ENCODE peak calls at places on chromosomes 13 and 19, in four cellular contexts. A, K, C and J are unnamed samples.

GRCh38 chr19:18193388-18194207 is 580 bp downstream of the MPV17L2 start:
- DNase-seq in A (peak; percentile 29), C (no peak), K (peak; percentile 45), J (no peak)

GRCh38 chr13:44906758-44907157 is 82.5 kb downstream of the NUFIP1 start:
- DNase-seq in A (no peak), K (no peak), C (no peak), J (no peak)

GRCh38 chr19:3466630-3467029 is 13.7 kb downstream of the SMIM24 start:
- DNase-seq in K (no peak), A (no peak), C (no peak), J (no peak)

GRCh38 chr19:18636183-18636968 is 452 bp upstream of the KLHL26 start:
- DNase-seq in A (peak; percentile 98), C (peak; percentile 97), K (peak; percentile 98), J (peak; percentile 100)

GRCh38 chr13:101552797-101553196 is 100.3 kb downstream of the ITGBL1 start:
- DNase-seq in A (no peak), K (no peak), C (peak; percentile 25), J (no peak)

GRCh38 chr19:14405758-14406644 is 13.1 kb downstream of the DDX39A start:
- DNase-seq in K (peak; percentile 99), C (peak; percentile 63), A (peak; percentile 99), J (peak; percentile 99)

GRCh38 chr19:35569281-35569781 is 5.9 kb upstream of the ATP4A start:
- DNase-seq in C (no peak), A (no peak), K (no peak), J (no peak)

GRCh38 chr19:1267441-1268391 is 1.4 kb upstream of the CIRBP start:
- DNase-seq in A (no peak), K (peak; percentile 58), C (no peak), J (no peak)

GRCh38 chr19:33125929-33126388 is 6.0 kb upstream of the WDR88 start:
- DNase-seq in C (peak; percentile 33), K (peak; percentile 72), A (peak; percentile 55), J (peak; percentile 53)

GRCh38 chr19:8498295-8498694 is 4.1 kb downstream of the PRAM1 start:
- DNase-seq in K (no peak), A (no peak), C (no peak), J (no peak)

GRCh38 chr19:1766800-1767352 is 13.6 kb downstream of the ONECUT3 start:
- DNase-seq in C (no peak), K (no peak), A (no peak), J (no peak)

GRCh38 chr13:29888306-29888705 is 37.9 kb upstream of the UBL3 start:
- DNase-seq in A (no peak), K (no peak), C (peak; percentile 25), J (no peak)

DNA sequence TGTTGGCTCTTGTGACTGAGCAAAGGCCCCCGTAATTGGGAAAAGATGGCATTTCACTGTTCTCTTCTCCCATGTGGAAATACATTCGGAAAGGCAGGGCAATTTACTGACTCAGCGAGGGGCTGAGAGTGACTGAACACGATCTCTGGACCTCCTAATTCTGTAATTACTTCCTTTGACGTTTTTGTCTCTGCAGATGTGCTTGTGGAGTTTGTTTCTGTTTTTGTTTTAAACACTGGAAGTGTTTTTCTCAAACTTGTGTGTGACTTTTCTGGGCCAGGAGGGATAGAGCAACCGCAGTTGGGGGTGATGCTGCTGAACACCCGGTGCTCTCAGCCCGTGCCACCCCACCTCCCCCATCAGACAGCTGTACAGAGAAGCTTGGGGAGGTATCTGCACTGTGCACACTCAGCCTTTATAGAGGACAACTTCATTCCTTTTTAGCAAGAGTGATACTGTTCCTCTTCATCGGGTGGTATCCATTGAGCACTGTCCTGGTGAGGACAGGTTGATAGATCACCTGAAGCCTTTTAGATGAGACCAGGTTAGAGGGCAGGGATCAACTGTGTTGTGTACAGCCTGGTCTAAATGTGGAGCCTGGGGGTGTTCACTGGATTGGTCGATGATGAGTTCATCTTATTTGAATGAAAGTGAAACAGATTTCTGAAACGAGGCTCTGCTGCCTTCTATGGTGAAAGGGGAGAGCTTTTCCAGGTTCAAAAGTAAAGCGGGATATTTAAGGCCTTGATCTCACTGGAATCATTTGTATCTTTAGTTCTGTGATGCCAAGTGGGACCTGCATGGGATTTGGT is 117.4 kb downstream of the ESD start:
- DNase-seq in K (peak; percentile 39), C (no peak), A (no peak), J (no peak)
- TF ChIP-seq CTCF in K (no peak), C (no peak), A (no peak), J (no peak)

DNA sequence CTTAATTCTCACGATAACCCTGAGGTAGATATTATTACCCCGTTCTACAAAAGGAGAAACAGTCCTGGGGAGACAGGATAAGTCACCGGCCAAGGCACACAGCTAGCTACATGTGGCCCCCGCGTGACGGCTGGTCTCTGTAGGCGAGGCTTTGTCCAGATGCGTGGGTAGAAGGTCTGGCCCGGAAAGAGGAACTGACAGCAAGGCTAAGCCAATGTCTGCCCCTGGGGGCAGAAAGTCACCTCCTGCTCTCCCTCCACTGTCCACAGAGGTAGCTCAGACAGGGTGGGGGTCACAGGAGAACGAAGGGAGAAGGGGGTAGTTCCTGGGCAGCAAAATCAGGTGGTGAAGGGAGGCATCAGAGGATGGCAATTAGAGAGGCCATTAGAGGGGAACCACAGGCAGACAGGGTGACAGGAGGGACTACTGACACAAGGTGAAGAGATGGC is 1.8 kb downstream of the APOC4 start:
- DNase-seq in C (peak; percentile 14), A (no peak), K (no peak), J (no peak)
- TF ChIP-seq CTCF in C (no peak), A (no peak), K (no peak), J (no peak)

DNA sequence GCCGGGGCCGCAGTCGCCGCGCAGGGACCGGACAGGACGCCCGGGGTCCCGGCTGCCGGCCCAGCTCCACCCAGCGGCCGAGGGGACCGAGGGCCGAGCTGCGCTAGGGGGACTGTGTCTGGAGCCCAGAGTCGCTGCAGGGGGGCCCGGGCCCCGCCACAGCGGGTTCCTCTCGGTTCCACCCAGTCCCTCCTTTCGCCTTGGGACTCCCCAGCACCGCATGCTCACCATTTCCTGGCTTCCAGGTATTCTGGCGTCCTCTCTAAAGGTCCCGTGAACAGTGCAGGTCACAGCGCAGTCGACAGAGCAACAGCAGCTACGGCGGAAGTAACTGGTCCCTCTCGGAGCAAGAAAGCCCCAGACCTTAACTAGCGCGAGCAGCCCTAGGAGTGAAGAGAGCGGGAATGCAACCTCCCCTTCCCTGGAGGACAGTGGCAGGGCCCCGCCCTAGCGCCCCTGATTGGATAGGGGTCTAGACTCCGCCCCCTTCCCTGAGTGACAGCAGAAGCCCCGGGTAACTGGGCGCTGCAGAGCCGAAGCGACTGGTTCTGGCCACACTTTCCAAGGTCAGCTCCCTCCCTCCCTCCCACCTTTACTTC is at the start of gene ZNF878:
- DNase-seq in K (peak; percentile 99), C (peak; percentile 76), A (no peak), J (peak; percentile 94)
- TF ChIP-seq CTCF in K (peak; percentile 40), C (no peak), A (no peak), J (no peak)

GRCh38 chr13:66994097-66994496 is 236.0 kb downstream of the PCDH9 start:
- DNase-seq in C (peak; percentile 66), K (peak; percentile 92), A (peak; percentile 85), J (peak; percentile 75)
- TF ChIP-seq CTCF in C (peak; percentile 77), K (peak; percentile 78), A (peak; percentile 57), J (peak; percentile 69)

DNA sequence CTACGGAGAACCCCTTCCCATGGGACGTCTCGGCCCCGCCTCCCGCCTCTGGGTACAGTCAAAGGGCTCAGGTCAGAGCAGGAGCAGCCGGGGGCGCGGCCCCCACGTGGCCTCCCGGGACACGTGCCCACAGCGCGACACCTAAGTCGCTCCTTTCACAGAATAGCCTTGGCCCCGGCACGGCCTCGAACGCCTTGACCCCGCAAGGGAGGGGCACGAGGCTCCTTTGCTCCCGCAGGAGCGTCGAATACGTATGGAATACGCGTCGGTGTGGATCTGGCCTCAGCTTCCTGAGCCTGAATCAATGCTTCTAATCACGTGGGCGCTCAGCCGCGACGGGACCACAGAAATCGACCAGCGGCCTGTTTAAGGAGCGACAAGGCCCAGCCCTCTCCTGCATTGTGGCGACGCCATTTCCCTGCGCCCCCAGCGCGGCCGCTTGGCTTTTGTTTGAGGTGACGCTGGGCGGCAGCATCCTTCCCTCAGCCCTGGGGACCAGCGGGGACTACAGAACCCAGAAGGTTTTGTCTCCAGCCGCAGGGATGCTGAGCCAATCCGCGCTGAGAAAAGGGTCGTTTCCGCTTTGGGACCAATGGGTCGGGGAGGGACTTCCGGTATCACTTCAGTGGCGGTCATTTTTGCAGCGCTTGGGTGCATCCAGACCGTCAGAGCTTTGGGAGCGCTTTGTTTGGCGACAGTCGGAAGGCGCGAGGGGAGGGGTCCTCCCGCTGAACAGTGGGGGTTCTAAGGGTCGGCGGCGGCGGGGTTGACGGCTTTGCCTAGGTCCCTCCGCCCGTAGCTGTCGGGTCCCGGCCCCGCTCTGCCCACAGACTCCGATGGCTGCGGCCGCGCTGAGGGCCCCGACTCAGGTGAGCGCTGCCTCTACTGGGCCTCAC is at the start of gene ZIK1:
- DNase-seq in A (peak; percentile 76), C (peak; percentile 67), K (peak; percentile 99), J (peak; percentile 84)
- TF ChIP-seq CTCF in A (no peak), C (no peak), K (peak; percentile 16), J (no peak)

DNA sequence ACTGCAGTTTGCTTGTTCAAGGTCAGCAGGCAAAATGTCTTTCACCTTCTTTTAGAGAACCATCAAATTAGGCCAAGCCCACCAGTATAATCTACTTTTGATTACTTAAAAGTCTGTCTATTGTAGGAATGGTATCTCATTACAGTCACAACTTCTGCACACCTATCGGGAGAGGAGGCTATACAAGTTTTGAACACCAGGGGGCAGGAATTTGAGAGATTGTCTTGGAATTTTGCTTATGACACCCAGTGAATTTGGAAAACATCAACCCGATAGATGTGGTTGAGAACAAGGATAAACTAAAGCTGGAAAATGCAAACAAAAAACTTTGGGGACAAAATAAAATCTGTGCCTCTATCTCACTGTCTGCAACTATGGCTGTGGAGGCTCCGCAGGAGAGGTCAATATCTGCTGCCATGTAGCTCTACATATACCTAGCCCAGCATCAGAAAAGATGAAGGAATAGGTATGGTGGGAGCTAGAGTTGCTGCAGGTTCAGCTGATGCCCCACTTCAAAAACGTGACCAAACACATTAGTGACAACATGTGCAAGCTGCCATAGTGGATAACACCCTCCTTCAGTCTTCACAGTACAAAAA is 1299.2 kb upstream of the SPRY2 start:
- DNase-seq in C (peak; percentile 14), K (peak; percentile 7), A (peak; percentile 8), J (peak; percentile 7)
- TF ChIP-seq CTCF in C (peak; percentile 77), K (peak; percentile 65), A (peak; percentile 73), J (peak; percentile 32)

DNA sequence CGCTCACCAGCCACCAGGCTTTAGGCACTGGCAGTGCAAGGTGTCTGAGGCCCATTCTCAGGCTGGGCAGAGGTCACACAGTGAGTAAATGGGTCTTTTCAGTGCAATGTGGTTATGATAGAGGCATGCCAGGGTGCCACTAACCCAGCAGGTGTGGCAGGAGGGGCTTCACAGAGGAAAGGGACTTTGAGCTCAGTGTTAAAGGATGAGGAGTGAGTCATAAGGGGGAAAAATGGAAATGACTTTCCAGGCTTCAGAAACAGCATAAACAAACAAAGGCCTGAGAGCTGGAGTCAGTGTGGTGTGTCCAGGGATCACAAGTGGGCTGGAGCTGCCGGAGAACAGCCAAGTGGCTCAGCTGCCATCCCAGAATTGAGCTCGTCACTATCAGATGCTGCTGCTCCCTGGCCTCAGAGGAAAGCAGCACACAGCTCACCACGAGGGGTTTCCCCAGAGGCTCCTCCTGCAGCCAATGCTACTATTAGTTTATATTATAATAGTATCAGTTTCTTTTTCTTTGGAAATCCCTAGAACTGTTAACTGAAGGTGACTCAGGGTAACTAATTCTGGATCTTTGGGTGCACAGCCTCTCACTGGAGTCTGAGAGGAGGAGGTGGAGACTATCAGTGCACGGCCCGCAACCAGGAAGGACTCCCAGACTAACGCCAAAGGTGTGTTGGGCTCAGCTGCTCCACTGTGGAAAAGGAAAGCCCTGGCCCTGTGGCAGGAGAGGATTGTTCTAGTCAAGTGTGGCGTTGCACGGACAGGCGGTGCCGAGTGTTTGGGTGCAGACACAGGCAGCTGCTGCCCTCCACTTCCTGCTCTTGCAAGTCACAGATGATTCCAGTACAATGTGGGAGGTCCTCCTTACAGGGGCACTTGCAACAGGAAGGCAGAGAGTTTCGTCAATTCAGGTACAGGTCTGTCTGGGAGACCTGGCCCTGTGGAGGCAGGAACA is 39.5 kb downstream of the DHRS12 start:
- DNase-seq in C (no peak), K (no peak), A (no peak), J (no peak)
- TF ChIP-seq CTCF in C (no peak), K (no peak), A (no peak), J (no peak)